ENCODE peak calls at places on chromosomes 7 and 10, in ten cellular contexts. K, V, Z, D, E, U, G, P, F and O are unnamed samples.

GRCh38 chr7:11843113-11843765 is 11.2 kb upstream of the THSD7A start:
- DNase-seq in F (no peak), D (no peak), U (no peak), K (peak; percentile 63), V (no peak), G (no peak), Z (no peak), E (no peak), P (no peak), O (no peak)

GRCh38 chr7:42174391-42174848 is 62.6 kb downstream of the GLI3 start:
- DNase-seq in K (no peak), D (no peak), Z (no peak), G (no peak), P (no peak), V (no peak), U (no peak), F (no peak), E (no peak), O (no peak)

GRCh38 chr10:123229927-123230630 is 75.9 kb downstream of the BUB3 start:
- DNase-seq in V (no peak), K (peak; percentile 46), Z (no peak), G (no peak), D (no peak), U (no peak), E (no peak), P (no peak), F (no peak), O (no peak)

GRCh38 chr7:27194002-27194352 is 5.9 kb downstream of the HOXA13 start:
- DNase-seq in D (no peak), V (no peak), F (no peak), P (no peak), U (no peak), E (no peak), Z (no peak), K (no peak), G (no peak), O (no peak)

GRCh38 chr10:31153692-31154091 is 122.0 kb upstream of the ZNF438 start:
- DNase-seq in K (no peak), E (no peak), P (no peak), V (no peak), F (no peak), U (no peak), G (no peak), D (no peak), Z (no peak), O (no peak)

GRCh38 chr10:119667562-119668328 is 16.6 kb downstream of the BAG3 start:
- DNase-seq in P (no peak), G (no peak), Z (peak; percentile 96), U (peak; percentile 33), D (peak; percentile 55), V (peak; percentile 72), K (peak; percentile 98), E (peak; percentile 57), F (peak; percentile 94), O (peak; percentile 93)

GRCh38 chr7:94424336-94424735 is 29.6 kb downstream of the COL1A2 start:
- DNase-seq in Z (no peak), G (no peak), E (no peak), U (no peak), K (no peak), D (no peak), P (no peak), F (no peak), V (no peak), O (no peak)

GRCh38 chr10:60863796-60864195 is 80.2 kb downstream of the RHOBTB1 start:
- DNase-seq in G (no peak), V (no peak), D (peak; percentile 9), Z (no peak), P (no peak), E (no peak), U (no peak), F (no peak), K (no peak), O (no peak)

GRCh38 chr10:18455086-18455884 is 196.1 kb downstream of the NSUN6 start:
- DNase-seq in G (no peak), K (no peak), E (no peak), Z (no peak), D (no peak), P (no peak), V (no peak), F (peak; percentile 88), U (no peak), O (no peak)

GRCh38 chr7:84647797-84648762 is 453.5 kb upstream of the SEMA3A start:
- DNase-seq in P (no peak), F (no peak), V (no peak), E (no peak), K (peak; percentile 90), D (no peak), G (no peak), Z (peak; percentile 74), U (no peak), O (no peak)

GRCh38 chr7:70849580-70850235 is 282.2 kb upstream of the GALNT17 start:
- DNase-seq in U (no peak), G (no peak), Z (no peak), D (no peak), F (no peak), V (no peak), P (no peak), K (no peak), E (no peak), O (no peak)

GRCh38 chr7:82593780-82594179 is 150.2 kb upstream of the CACNA2D1 start:
- DNase-seq in F (no peak), G (no peak), E (no peak), V (no peak), Z (no peak), P (no peak), U (no peak), K (peak; percentile 59), D (no peak), O (no peak)

GRCh38 chr7:55574062-55574717 is 1.9 kb upstream of the VOPP1 start:
- DNase-seq in P (no peak), U (no peak), D (no peak), V (no peak), Z (no peak), E (no peak), G (no peak), F (no peak), K (peak; percentile 65), O (no peak)

GRCh38 chr10:105540381-105540780 is 899.3 kb downstream of the SORCS3 start:
- DNase-seq in V (no peak), E (no peak), G (no peak), P (no peak), D (no peak), Z (no peak), U (no peak), F (no peak), K (no peak), O (no peak)

GRCh38 chr7:155921804-155922506 is 109.7 kb upstream of the SHH start:
- DNase-seq in U (peak; percentile 78), K (no peak), P (peak; percentile 84), D (no peak), F (no peak), Z (no peak), V (no peak), E (peak; percentile 59), G (no peak), O (no peak)

GRCh38 chr7:2313450-2314208 is 612 bp downstream of the SNX8 start:
- DNase-seq in V (no peak), P (no peak), U (peak; percentile 35), D (no peak), E (no peak), F (no peak), Z (no peak), K (no peak), G (no peak), O (no peak)
- H3K27ac ChIP-seq in V (peak overlapping the region; percentile 60), P (peak overlapping the region; percentile 85), U (peak overlapping the region; percentile 87), D (no peak overlapping the region), E (no peak overlapping the region), F (no peak overlapping the region), Z (peak overlapping the region; percentile 80), K (peak overlapping the region; percentile 60), G (peak overlapping the region; percentile 43), O (peak overlapping the region; percentile 56)

GRCh38 chr10:113705344-113705878 is 25.7 kb downstream of the CASP7 start:
- DNase-seq in V (no peak), E (no peak), G (no peak), P (no peak), Z (no peak), U (no peak), K (no peak), F (no peak), D (no peak), O (no peak)
- TF ChIP-seq CTCF in V (no peak), E (no peak), G (no peak), P (no peak), Z (no peak), U (no peak), K (no peak), F (no peak), D (no peak), O (no peak)

GRCh38 chr10:75851946-75852345 is 420.5 kb downstream of the LRMDA start:
- DNase-seq in U (no peak), V (no peak), K (no peak), E (no peak), P (no peak), G (no peak), Z (no peak), D (no peak), F (no peak), O (no peak)

GRCh38 chr10:75857896-75858295 is 426.5 kb downstream of the LRMDA start:
- DNase-seq in K (no peak), E (no peak), P (no peak), U (no peak), Z (no peak), V (no peak), G (no peak), D (no peak), F (no peak), O (no peak)

GRCh38 chr10:75857269-75857846 is 425.9 kb downstream of the LRMDA start:
- DNase-seq in E (no peak), V (no peak), K (no peak), Z (no peak), D (no peak), P (no peak), G (no peak), F (no peak), U (no peak), O (no peak)

GRCh38 chr10:75858357-75858756 is 426.9 kb downstream of the LRMDA start:
- DNase-seq in E (no peak), V (no peak), P (no peak), G (no peak), D (no peak), Z (no peak), K (no peak), U (no peak), F (no peak), O (peak; percentile 22)

DNA sequence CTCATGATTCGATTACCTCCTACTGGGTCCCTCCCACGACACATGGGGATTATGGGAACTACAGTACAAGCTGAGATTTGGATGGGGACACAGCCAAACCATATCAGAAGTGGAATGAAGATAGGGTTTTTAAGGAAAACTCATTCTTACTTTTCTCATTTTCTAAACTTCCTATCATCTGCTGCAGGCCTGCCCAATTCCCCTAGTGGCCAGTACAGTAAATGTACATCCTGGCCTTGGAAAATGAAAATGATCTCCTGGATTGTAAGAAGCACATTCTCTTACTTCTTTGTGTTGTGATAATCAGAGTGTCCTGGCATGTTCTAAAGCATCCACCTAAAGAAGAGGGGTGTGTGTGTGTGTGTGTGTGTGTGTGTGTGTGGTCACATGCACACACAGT is 421.7 kb downstream of the LRMDA start:
- DNase-seq in V (no peak), G (no peak), F (no peak), Z (no peak), K (no peak), P (no peak), D (no peak), E (no peak), U (no peak), O (no peak)
- H3K27ac ChIP-seq in V (no peak overlapping the region), G (no peak overlapping the region), F (no peak overlapping the region), Z (no peak overlapping the region), K (no peak overlapping the region), P (no peak overlapping the region), D (no peak overlapping the region), E (no peak overlapping the region), U (no peak overlapping the region), O (no peak overlapping the region)

GRCh38 chr10:61902448-61903183 is 1.1 kb downstream of the ARID5B start:
- DNase-seq in F (peak; percentile 49), U (peak; percentile 64), E (peak; percentile 40), D (peak; percentile 65), P (no peak), G (peak; percentile 48), Z (peak; percentile 67), K (peak; percentile 63), V (no peak), O (peak; percentile 27)
- TF ChIP-seq CTCF in F (peak; percentile 38), U (no peak), E (no peak), D (peak; percentile 8), P (no peak), G (no peak), Z (peak; percentile 47), K (no peak), V (peak; percentile 28), O (no peak)